ENCODE peak calls at places on chromosome 18, in ten cellular contexts. Q is tibial nerve; S is B cell; L is transverse colon; T is CD8-positive, alpha-beta T cell; A is omental fat pad; X is endothelial cell; B is cardiac fibroblast; Y is GM12864; E is left ventricle myocardium inferior. G is an unnamed sample.

GRCh38 chr18:10370716-10371115 is 83.7 kb upstream of the APCDD1 start:
- DNase-seq in Q (no peak), S (no peak), L (no peak), T (no peak), A (no peak), X (no peak), B (no peak), Y (no peak), E (no peak), G (no peak)

GRCh38 chr18:56162871-56163270 is 475.5 kb downstream of the TXNL1 start:
- DNase-seq in Q (no peak), S (no peak), L (no peak), T (no peak), A (no peak), X (no peak), B (no peak), Y (no peak), E (no peak), G (no peak)

GRCh38 chr18:35376393-35376741 is 770 bp downstream of the ZNF396 start:
- DNase-seq in Q (no peak), S (peak), L (peak), T (no peak), A (no peak), X (peak), B (no peak), Y (no peak), E (peak), G (no peak)

GRCh38 chr18:76456018-76456750 is 38.9 kb downstream of the ZNF516 start:
- DNase-seq in Q (no peak), S (no peak), L (no peak), T (no peak), A (no peak), X (no peak), B (no peak), Y (no peak), E (no peak), G (no peak)

GRCh38 chr18:59814872-59815271 is 84.9 kb upstream of the PMAIP1 start:
- DNase-seq in Q (no peak), S (no peak), L (no peak), T (no peak), A (no peak), X (no peak), B (peak), Y (no peak), E (no peak), G (no peak)

GRCh38 chr18:79881695-79882094 is 69.8 kb downstream of the SLC66A2 start:
- DNase-seq in Q (peak), S (no peak), L (no peak), T (no peak), A (no peak), X (no peak), B (no peak), Y (no peak), E (no peak), G (no peak)

GRCh38 chr18:23115683-23116096 is 19.6 kb upstream of the CABLES1 start:
- DNase-seq in Q (no peak), S (no peak), L (no peak), T (no peak), A (no peak), X (no peak), B (peak), Y (no peak), E (no peak), G (no peak)

GRCh38 chr18:55321268-55322175 is 266.5 kb downstream of the TCF4 start:
- DNase-seq in Q (peak), S (peak), L (peak), T (no peak), A (peak), X (peak), B (peak), Y (peak), E (peak), G (no peak)

GRCh38 chr18:36757081-36757480 is 71.7 kb downstream of the TPGS2 start:
- DNase-seq in Q (no peak), S (no peak), L (no peak), T (no peak), A (no peak), X (peak), B (peak), Y (no peak), E (no peak), G (peak)

GRCh38 chr18:41873730-41874129 is 81.3 kb upstream of the PIK3C3 start:
- DNase-seq in Q (no peak), S (no peak), L (no peak), T (no peak), A (no peak), X (no peak), B (no peak), Y (no peak), E (no peak), G (no peak)

GRCh38 chr18:65380571-65380970 is 370.2 kb upstream of the CDH7 start:
- DNase-seq in Q (no peak), S (no peak), L (no peak), T (no peak), A (no peak), X (no peak), B (no peak), Y (no peak), E (no peak), G (no peak)

GRCh38 chr18:25734336-25734735 is 356.1 kb downstream of the SS18 start:
- DNase-seq in Q (no peak), S (no peak), L (no peak), T (no peak), A (no peak), X (no peak), B (no peak), Y (no peak), E (no peak), G (no peak)

GRCh38 chr18:35345460-35345921 is 1.3 kb upstream of the ZNF24 start:
- DNase-seq in Q (no peak), S (peak), L (no peak), T (no peak), A (no peak), X (no peak), B (no peak), Y (no peak), E (no peak), G (no peak)

GRCh38 chr18:62420151-62420512 is 95.0 kb downstream of the TNFRSF11A start:
- DNase-seq in Q (no peak), S (no peak), L (peak), T (no peak), A (no peak), X (no peak), B (peak), Y (no peak), E (no peak), G (no peak)

GRCh38 chr18:22543764-22544163 is 126.0 kb upstream of the CTAGE1 start:
- DNase-seq in Q (no peak), S (no peak), L (no peak), T (no peak), A (no peak), X (no peak), B (no peak), Y (no peak), E (peak), G (no peak)

GRCh38 chr18:50853863-50854271 is 25.1 kb upstream of the ME2 start:
- DNase-seq in Q (no peak), S (no peak), L (peak), T (no peak), A (no peak), X (no peak), B (peak), Y (no peak), E (no peak), G (no peak)

GRCh38 chr18:8367217-8367988 is 241.8 kb upstream of the RAB12 start:
- DNase-seq in Q (no peak), S (peak), L (peak), T (no peak), A (no peak), X (peak), B (peak), Y (no peak), E (no peak), G (peak)

GRCh38 chr18:76801567-76802505 is 20.5 kb upstream of the ZNF236 start:
- DNase-seq in Q (peak), S (peak), L (peak), T (no peak), A (no peak), X (peak), B (peak), Y (no peak), E (peak), G (peak)

GRCh38 chr18:63907649-63908048 is at the start of gene SERPINB10:
- DNase-seq in Q (no peak), S (no peak), L (no peak), T (no peak), A (no peak), X (no peak), B (no peak), Y (peak), E (no peak), G (no peak)

GRCh38 chr18:61765097-61765496 is 127.7 kb downstream of the RNF152 start:
- DNase-seq in Q (no peak), S (no peak), L (no peak), T (no peak), A (no peak), X (no peak), B (peak), Y (no peak), E (no peak), G (no peak)

GRCh38 chr18:70931942-70932814 is 643.3 kb downstream of the SOCS6 start:
- DNase-seq in Q (no peak), S (peak), L (no peak), T (no peak), A (no peak), X (no peak), B (peak), Y (no peak), E (no peak), G (no peak)

GRCh38 chr18:79918089-79919011 is 33.1 kb downstream of the SLC66A2 start:
- DNase-seq in Q (no peak), S (no peak), L (peak), T (no peak), A (peak), X (no peak), B (no peak), Y (no peak), E (no peak), G (no peak)

GRCh38 chr18:67410075-67410474 is 106.4 kb downstream of the DSEL start:
- DNase-seq in Q (no peak), S (no peak), L (no peak), T (no peak), A (no peak), X (no peak), B (peak), Y (no peak), E (no peak), G (no peak)

GRCh38 chr18:63758616-63759015 is 16.6 kb upstream of the SERPINB7 start:
- DNase-seq in Q (no peak), S (no peak), L (no peak), T (no peak), A (no peak), X (no peak), B (no peak), Y (no peak), E (no peak), G (no peak)

GRCh38 chr18:27583021-27583420 is 397.9 kb upstream of the CHST9 start:
- DNase-seq in Q (no peak), S (no peak), L (no peak), T (no peak), A (no peak), X (no peak), B (peak), Y (no peak), E (no peak), G (no peak)
- TF ChIP-seq CTCF in Q (no peak), S (no peak), L (no peak), T (no peak), A (no peak), X (no peak), B (no peak), Y (no peak), E (no peak), G (no peak)

DNA sequence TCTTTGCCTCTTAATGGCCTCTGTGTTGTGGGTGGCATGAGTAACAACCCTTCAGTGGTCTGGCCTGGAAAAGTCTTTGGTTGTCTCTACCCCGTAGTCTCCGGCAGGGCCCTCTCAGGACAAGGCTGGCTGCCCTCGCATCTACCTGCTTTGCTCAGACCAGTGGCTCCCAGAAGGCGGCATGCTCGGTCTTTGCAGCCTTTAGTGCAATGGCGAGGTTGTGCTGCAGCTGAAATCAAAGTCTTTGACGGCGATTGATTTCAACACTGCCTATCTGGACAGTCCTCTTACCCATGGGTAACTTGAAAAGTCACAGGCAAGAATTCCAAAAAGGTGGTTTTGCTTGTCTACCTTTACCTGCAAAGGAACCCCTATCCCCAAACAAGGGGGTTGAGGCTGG is 95.9 kb downstream of the ALPK2 start:
- DNase-seq in Q (no peak), S (no peak), L (no peak), T (no peak), A (no peak), X (no peak), B (no peak), Y (no peak), E (no peak), G (no peak)
- TF ChIP-seq CTCF in Q (no peak), S (no peak), L (no peak), T (no peak), A (no peak), X (no peak), B (no peak), Y (no peak), E (no peak), G (no peak)

GRCh38 chr18:57666818-57667497 is 45.3 kb upstream of the NARS1 start:
- DNase-seq in Q (no peak), S (no peak), L (no peak), T (no peak), A (no peak), X (no peak), B (peak), Y (no peak), E (no peak), G (no peak)
- TF ChIP-seq CTCF in Q (no peak), S (no peak), L (no peak), T (no peak), A (no peak), X (no peak), B (no peak), Y (no peak), E (no peak), G (no peak)

DNA sequence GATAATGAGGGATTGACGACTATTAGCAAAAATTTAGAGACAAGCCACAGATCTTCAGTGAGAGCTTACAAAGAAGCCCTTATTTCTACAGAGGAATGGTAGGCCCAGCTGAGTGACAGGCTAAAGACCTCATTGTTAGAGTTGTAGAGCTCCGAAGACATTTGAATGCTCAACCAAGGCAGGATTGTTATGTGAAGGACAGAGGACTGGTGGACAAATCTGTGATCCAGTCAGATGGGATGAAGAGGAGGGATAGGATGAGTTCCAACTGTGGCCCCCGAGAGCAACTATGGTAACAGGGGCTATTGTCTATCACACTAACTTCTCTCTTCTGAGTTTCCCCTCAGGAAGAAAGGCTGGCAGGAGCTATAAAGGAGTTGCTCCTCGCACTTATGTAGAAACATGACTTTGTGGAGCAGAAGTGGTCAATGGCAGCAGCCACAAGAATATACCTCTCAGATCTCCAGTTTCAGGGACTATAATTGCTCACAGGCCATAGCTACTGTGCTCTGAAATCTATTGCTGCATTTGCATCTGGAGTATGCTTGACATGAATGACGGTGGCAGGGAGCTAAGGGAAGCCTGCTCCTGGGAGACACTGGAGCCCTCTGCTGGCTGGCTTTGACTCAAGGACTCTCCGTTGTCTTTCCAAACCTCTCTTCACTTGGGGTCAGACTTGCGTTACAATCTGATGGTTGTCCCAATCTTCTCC is 50.3 kb upstream of the GREB1L start:
- DNase-seq in Q (no peak), S (no peak), L (peak), T (no peak), A (no peak), X (peak), B (peak), Y (no peak), E (peak), G (no peak)
- TF ChIP-seq CTCF in Q (peak), S (no peak), L (peak), T (no peak), A (no peak), X (no peak), B (peak), Y (peak), E (peak), G (peak)

DNA sequence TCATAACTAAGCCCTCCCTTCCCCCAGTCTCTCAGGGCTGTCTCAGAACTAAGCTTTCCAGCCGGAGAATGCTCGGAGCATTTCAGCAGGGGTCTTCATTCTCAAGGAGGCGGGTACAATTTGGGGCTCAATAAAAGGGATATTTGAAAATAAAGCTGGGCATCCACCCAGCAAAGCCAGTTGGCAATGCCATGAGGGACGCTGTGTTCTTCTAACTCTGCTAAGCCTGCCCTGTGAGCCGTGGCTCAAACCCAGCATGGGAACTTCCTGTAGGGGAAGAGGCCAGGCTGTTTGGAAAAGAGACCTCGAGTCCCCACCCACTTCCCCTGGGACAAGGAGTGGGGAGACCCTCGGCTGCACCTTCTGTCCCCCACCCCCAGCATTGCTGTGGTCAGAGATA is 195.0 kb downstream of the CTIF start:
- DNase-seq in Q (no peak), S (no peak), L (no peak), T (no peak), A (no peak), X (no peak), B (no peak), Y (no peak), E (peak), G (no peak)
- TF ChIP-seq CTCF in Q (no peak), S (no peak), L (no peak), T (no peak), A (no peak), X (no peak), B (no peak), Y (no peak), E (no peak), G (no peak)

GRCh38 chr18:31626409-31626808 is 34.7 kb downstream of the TTR start:
- DNase-seq in Q (no peak), S (no peak), L (no peak), T (no peak), A (no peak), X (no peak), B (no peak), Y (no peak), E (no peak), G (no peak)
- TF ChIP-seq CTCF in Q (no peak), S (no peak), L (no peak), T (no peak), A (no peak), X (no peak), B (no peak), Y (no peak), E (peak), G (peak)

GRCh38 chr18:28999711-29000110 is 822.8 kb upstream of the CDH2 start:
- DNase-seq in Q (no peak), S (no peak), L (no peak), T (no peak), A (no peak), X (no peak), B (peak), Y (no peak), E (no peak), G (no peak)

GRCh38 chr18:28995319-28995718 is 818.4 kb upstream of the CDH2 start:
- DNase-seq in Q (no peak), S (no peak), L (no peak), T (no peak), A (no peak), X (no peak), B (peak), Y (no peak), E (no peak), G (no peak)
- TF ChIP-seq CTCF in Q (no peak), S (no peak), L (no peak), T (no peak), A (no peak), X (no peak), B (peak), Y (no peak), E (no peak), G (no peak)